ENCODE peak calls at places on chromosomes 4 and X, in four cellular contexts. X is lower lobe of right lung; V is PC-3; L is naive thymus-derived CD4-positive, alpha-beta T cell. G is an unnamed sample.

GRCh38 chrX:77451041-77451440 is 3.9 kb downstream of the FGF16 start:
- DNase-seq in X (no peak), L (no peak), V (no peak), G (no peak)

GRCh38 chr4:3302164-3302785 is 9.5 kb downstream of the RGS12 start:
- DNase-seq in X (no peak), L (peak; percentile 59), V (no peak), G (peak; percentile 97)

GRCh38 chr4:6354626-6355025 is 85.0 kb downstream of the WFS1 start:
- DNase-seq in L (no peak), X (no peak), V (no peak), G (no peak)

GRCh38 chr4:47926667-47927258 is 12.4 kb upstream of the NFXL1 start:
- DNase-seq in V (peak; percentile 67), L (peak; percentile 30), X (no peak), G (peak; percentile 33)

GRCh38 chrX:39602226-39602625 is 495.5 kb downstream of the BCOR start:
- DNase-seq in V (no peak), L (no peak), X (no peak), G (no peak)

GRCh38 chr4:182227611-182228010 is 15.6 kb upstream of the TENM3 start:
- DNase-seq in X (no peak), V (no peak), L (no peak), G (no peak)

GRCh38 chrX:95505721-95506120 is 1178.9 kb upstream of the DIAPH2 start:
- DNase-seq in X (no peak), L (no peak), V (no peak), G (no peak)

GRCh38 chr4:186701273-186701672 is 22.4 kb downstream of the FAT1 start:
- DNase-seq in X (no peak), L (no peak), V (no peak), G (no peak)

GRCh38 chr4:39464886-39465501 is 6.1 kb downstream of the LIAS start:
- DNase-seq in X (no peak), L (no peak), V (peak; percentile 32), G (no peak)

GRCh38 chr4:921830-922331 is 10.2 kb downstream of the GAK start:
- DNase-seq in X (peak; percentile 23), L (no peak), V (no peak), G (no peak)

GRCh38 chr4:151428346-151428745 is 19.4 kb downstream of the FHIP1A start:
- DNase-seq in X (no peak), V (peak; percentile 53), L (no peak), G (no peak)

GRCh38 chr4:68256284-68256683 is 10.8 kb upstream of the TMPRSS11B start:
- DNase-seq in V (no peak), X (no peak), L (no peak), G (no peak)

GRCh38 chr4:113020966-113021365 is 28.5 kb upstream of the ANK2 start:
- DNase-seq in V (no peak), X (no peak), L (no peak), G (no peak)

GRCh38 chrX:6226646-6227444 is 1.8 kb downstream of the NLGN4X start:
- DNase-seq in L (no peak), V (no peak), X (no peak), G (no peak)

GRCh38 chrX:140501321-140501720 is 3.5 kb downstream of the SOX3 start:
- DNase-seq in X (no peak), V (no peak), L (no peak), G (no peak)

GRCh38 chr4:1249731-1250526 is 999 bp upstream of the CTBP1 start:
- DNase-seq in L (peak; percentile 66), X (peak; percentile 62), V (peak; percentile 7), G (peak; percentile 67)

GRCh38 chr4:122508083-122508482 is 51.6 kb upstream of the IL2 start:
- DNase-seq in V (peak; percentile 51), X (no peak), L (no peak), G (no peak)

GRCh38 chr4:86990510-86990909 is 55.7 kb downstream of the AFF1 start:
- DNase-seq in L (no peak), V (no peak), X (no peak), G (no peak)

GRCh38 chrX:23799469-23800065 is 16.6 kb downstream of the SAT1 start:
- DNase-seq in X (no peak), V (no peak), L (no peak), G (no peak)

GRCh38 chrX:77652095-77652494 is 133.9 kb downstream of the ATRX start:
- DNase-seq in L (no peak), X (no peak), V (no peak), G (no peak)

GRCh38 chr4:163332526-163333405 is at the start of gene NPY1R:
- DNase-seq in V (peak; percentile 70), X (peak; percentile 67), L (peak; percentile 27), G (no peak)

GRCh38 chrX:14864626-14865025 is 8.2 kb downstream of the FANCB start:
- DNase-seq in L (no peak), V (peak; percentile 25), X (no peak), G (no peak)

GRCh38 chr4:4843651-4844291 is 15.7 kb upstream of the MSX1 start:
- DNase-seq in L (no peak), X (no peak), V (no peak), G (no peak)

GRCh38 chr4:15963568-15963967 is 593 bp upstream of the FGFBP2 start:
- DNase-seq in V (no peak), X (peak; percentile 71), L (peak; percentile 53), G (peak; percentile 36)

GRCh38 chr4:100098681-100099080 is 91.6 kb downstream of the DDIT4L start:
- DNase-seq in X (no peak), L (no peak), V (no peak), G (no peak)

GRCh38 chr4:182875471-182875870 is 41.7 kb downstream of the DCTD start:
- DNase-seq in X (no peak), L (no peak), V (no peak), G (no peak)

GRCh38 chr4:15003441-15003890 is 1.2 kb downstream of the CPEB2 start:
- DNase-seq in X (peak; percentile 79), V (peak; percentile 18), L (peak; percentile 75), G (no peak)

GRCh38 chr4:107757860-107758476 is 37.9 kb upstream of the PAPSS1 start:
- DNase-seq in X (no peak), V (peak; percentile 61), L (no peak), G (no peak)

GRCh38 chrX:14832591-14832990 is 40.3 kb downstream of the FANCB start:
- DNase-seq in L (no peak), V (no peak), X (no peak), G (no peak)

GRCh38 chr4:189802884-189803283 is 137.8 kb upstream of the FRG1 start:
- DNase-seq in L (no peak), X (no peak), V (no peak), G (no peak)

GRCh38 chr4:108685036-108685686 is 34.8 kb downstream of the OSTC start:
- DNase-seq in X (no peak), V (no peak), L (no peak), G (no peak)

GRCh38 chr4:1856920-1857699 is 1.2 kb upstream of the LETM1 start:
- DNase-seq in V (no peak), L (no peak), X (no peak), G (no peak)

GRCh38 chr4:7457201-7458065 is 22.7 kb upstream of the PSAPL1 start:
- DNase-seq in L (no peak), V (no peak), X (no peak), G (no peak)

GRCh38 chrX:81336455-81337144 is 134.7 kb downstream of the SH3BGRL start:
- DNase-seq in L (no peak), V (no peak), X (no peak), G (no peak)

GRCh38 chrX:133600536-133600935 is 185.2 kb upstream of the GPC4 start:
- DNase-seq in L (no peak), X (no peak), V (no peak), G (no peak)

GRCh38 chr4:40480291-40480690 is 145.2 kb downstream of the CHRNA9 start:
- DNase-seq in X (no peak), L (no peak), V (no peak), G (no peak)
- H3K4me1 ChIP-seq in X (peaks cover 18% of the 10 kb centered on the region), L (no peaks in the 10 kb centered on the region), V (peaks cover 21% of the 10 kb centered on the region), G (no peaks in the 10 kb centered on the region)

GRCh38 chr4:156778093-156778492 is 193.5 kb downstream of the PDGFC start:
- DNase-seq in L (no peak), V (peak; percentile 48), X (no peak), G (no peak)
- H3K4me1 ChIP-seq in L (no peaks in the 10 kb centered on the region), V (peaks cover 71% of the 10 kb centered on the region), X (no peaks in the 10 kb centered on the region), G (no peaks in the 10 kb centered on the region)

DNA sequence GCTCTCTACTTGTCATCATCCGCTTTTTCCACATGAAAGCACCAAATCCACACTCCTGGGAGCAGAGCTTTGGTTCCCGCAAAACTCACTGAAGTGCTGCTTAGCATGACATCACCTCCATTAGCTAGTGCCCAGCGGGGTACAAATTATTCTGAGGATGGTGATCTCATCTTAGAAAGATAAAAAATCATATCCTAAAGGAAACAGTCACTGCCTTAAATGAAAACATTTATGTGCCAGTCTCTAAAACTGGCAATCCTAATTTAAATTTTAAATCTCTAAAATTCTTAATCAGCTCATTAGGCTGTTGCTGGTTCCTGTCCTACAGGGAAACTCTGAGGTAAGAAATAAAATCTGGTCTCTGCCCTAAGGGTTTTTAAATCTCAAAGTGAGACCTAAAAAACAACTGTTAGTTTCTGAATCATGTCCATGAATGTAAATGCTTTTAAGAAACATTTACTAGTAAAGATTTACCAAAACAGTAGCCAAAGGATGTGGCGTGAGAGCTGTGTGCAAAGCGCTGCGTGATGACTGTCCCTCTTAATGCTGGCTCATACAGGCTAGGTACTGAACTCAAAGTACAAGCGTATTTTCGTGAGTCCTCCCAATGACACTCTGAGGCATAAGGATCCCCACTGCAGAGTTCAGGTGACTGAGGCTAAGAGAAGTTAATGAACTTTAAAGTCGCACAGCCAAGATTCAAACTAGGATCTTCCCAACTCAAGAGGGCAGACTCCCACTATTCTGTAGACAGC is 4.5 kb downstream of the CASP3 start:
- DNase-seq in X (no peak), V (no peak), L (no peak), G (no peak)
- H3K4me1 ChIP-seq in X (peaks cover 34% of the 10 kb centered on the region), V (peaks cover 11% of the 10 kb centered on the region), L (peaks cover 41% of the 10 kb centered on the region), G (peaks cover 55% of the 10 kb centered on the region)

GRCh38 chr4:125317526-125317880 is 2.7 kb downstream of the FAT4 start:
- DNase-seq in X (peak; percentile 52), L (no peak), V (no peak), G (no peak)
- H3K4me1 ChIP-seq in X (peaks cover 46% of the 10 kb centered on the region), L (no peaks in the 10 kb centered on the region), V (peaks cover 18% of the 10 kb centered on the region), G (peaks cover 9% of the 10 kb centered on the region)

GRCh38 chr4:101157415-101158135 is 189.8 kb downstream of the PPP3CA start:
- DNase-seq in X (no peak), L (no peak), V (no peak), G (no peak)
- H3K4me1 ChIP-seq in X (peaks cover 15% of the 10 kb centered on the region), L (peaks cover 6% of the 10 kb centered on the region), V (peaks cover 41% of the 10 kb centered on the region), G (peaks cover 4% of the 10 kb centered on the region)

GRCh38 chr4:128241425-128241913 is 46.1 kb downstream of the PGRMC2 start:
- DNase-seq in V (peak; percentile 96), L (no peak), X (no peak), G (no peak)
- H3K4me1 ChIP-seq in V (peaks cover 21% of the 10 kb centered on the region), L (no peaks in the 10 kb centered on the region), X (no peaks in the 10 kb centered on the region), G (no peaks in the 10 kb centered on the region)

GRCh38 chr4:53994382-53994781 is 70.0 kb downstream of the CHIC2 start:
- DNase-seq in V (no peak), X (no peak), L (no peak), G (no peak)
- H3K4me1 ChIP-seq in V (no peaks in the 10 kb centered on the region), X (no peaks in the 10 kb centered on the region), L (no peaks in the 10 kb centered on the region), G (no peaks in the 10 kb centered on the region)

G was measured in CD8-positive, alpha-beta memory T cell.